ENCODE peak calls at places on chromosomes 7 and 10, in seven cellular contexts. Y is suprapubic skin, I is A549, O is heart left ventricle, V is IMR-90, U is breast epithelium, W is gastrocnemius medialis. G is an unnamed sample. For H3K4me1, the result is how much of the 10 kb centered on the place peaks cover.

GRCh38 chr10:4595920-4596319 is 230.1 kb upstream of the AKR1E2 start:
- DNase-seq in Y (no peak), I (no peak), O (no peak), V (peak), U (no peak), W (no peak), G (no peak)

GRCh38 chr10:101903827-101904520 is 60.4 kb upstream of the KCNIP2 start:
- DNase-seq in Y (no peak), I (no peak), O (no peak), V (peak), U (no peak), W (no peak), G (no peak)

GRCh38 chr10:22314852-22315251 is 1.3 kb upstream of the COMMD3 start:
- DNase-seq in Y (no peak), I (no peak), O (no peak), V (no peak), U (no peak), W (no peak), G (no peak)

GRCh38 chr7:29557954-29558353 is 5.7 kb upstream of the PRR15 start:
- DNase-seq in Y (no peak), I (peak), O (no peak), V (no peak), U (no peak), W (no peak), G (no peak)

GRCh38 chr10:6108631-6109443 is 20.0 kb downstream of the RBM17 start:
- DNase-seq in Y (no peak), I (peak), O (no peak), V (peak), U (no peak), W (no peak), G (no peak)

GRCh38 chr7:137081694-137082093 is 213.2 kb downstream of the CHRM2 start:
- DNase-seq in Y (peak), I (no peak), O (peak), V (peak), U (no peak), W (peak), G (peak)

GRCh38 chr10:72981028-72981881 is 26.6 kb upstream of the PLA2G12B start:
- DNase-seq in Y (no peak), I (no peak), O (no peak), V (no peak), U (no peak), W (peak), G (no peak)

GRCh38 chr7:107934991-107935770 is 44.2 kb downstream of the DLD start:
- DNase-seq in Y (no peak), I (no peak), O (no peak), V (peak), U (no peak), W (no peak), G (no peak)

GRCh38 chr10:21263266-21263803 is 262.1 kb downstream of the SKIDA1 start:
- DNase-seq in Y (no peak), I (no peak), O (no peak), V (no peak), U (no peak), W (no peak), G (no peak)

GRCh38 chr7:84492565-84493034 is 298.0 kb upstream of the SEMA3A start:
- DNase-seq in Y (peak), I (no peak), O (no peak), V (no peak), U (no peak), W (no peak), G (no peak)

GRCh38 chr10:102410427-102411073 is 8.0 kb downstream of the PSD start:
- DNase-seq in Y (peak), I (no peak), O (peak), V (no peak), U (no peak), W (no peak), G (peak)

GRCh38 chr7:116588225-116588624 is 63.4 kb downstream of the CAV1 start:
- DNase-seq in Y (no peak), I (no peak), O (no peak), V (peak), U (no peak), W (no peak), G (peak)

GRCh38 chr10:110343947-110344346 is 39.2 kb upstream of the SMNDC1 start:
- DNase-seq in Y (no peak), I (no peak), O (no peak), V (no peak), U (no peak), W (no peak), G (no peak)

GRCh38 chr10:113549856-113550255 is 3.0 kb upstream of the HABP2 start:
- DNase-seq in Y (no peak), I (no peak), O (no peak), V (no peak), U (no peak), W (no peak), G (no peak)

DNA sequence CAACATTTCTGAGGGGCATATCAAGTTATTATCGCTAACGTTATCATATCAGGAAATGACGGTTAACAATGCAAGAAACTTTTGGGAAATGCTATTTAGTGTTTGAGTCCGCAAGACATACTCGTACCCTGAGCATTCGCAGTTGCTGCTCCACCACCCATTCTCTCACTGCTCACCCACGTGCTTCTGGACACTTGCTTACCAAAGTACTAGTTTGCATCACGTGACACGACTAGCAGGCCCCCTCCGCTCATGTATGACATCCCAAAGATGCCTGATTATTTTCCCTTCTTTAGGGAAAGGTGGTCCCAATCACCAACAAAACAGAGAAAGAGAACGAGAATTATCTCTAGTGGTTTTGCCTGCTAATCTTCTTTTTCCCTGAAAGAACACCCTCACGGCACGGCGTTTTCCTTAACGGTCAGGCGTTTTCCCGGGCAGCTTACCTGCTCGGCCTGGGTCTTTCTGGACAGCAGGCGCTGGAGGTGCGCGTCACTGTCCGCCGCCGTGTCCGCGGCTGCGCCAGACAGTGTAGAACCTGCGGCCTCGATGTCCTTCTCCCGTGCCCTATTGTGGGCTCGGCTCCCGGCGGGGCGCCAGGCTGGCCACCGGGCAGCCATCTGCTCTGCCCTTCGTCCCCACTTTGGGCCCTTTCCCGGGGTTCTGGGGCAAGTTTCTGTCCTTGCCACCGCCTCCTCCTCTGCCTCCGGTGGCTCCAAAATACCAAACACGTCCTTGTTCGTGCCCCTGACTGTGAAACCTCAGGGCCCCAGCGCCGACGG is at the start of gene SUPV3L1:
- DNase-seq in Y (peak), I (peak), O (peak), V (peak), U (peak), W (peak), G (peak)
- TF ChIP-seq POLR2A in Y (peak), I (peak), O (peak), V (peak), U (peak), W (peak), G (peak)

GRCh38 chr10:7473474-7473873 is 62.6 kb upstream of the SFMBT2 start:
- DNase-seq in Y (no peak), I (no peak), O (no peak), V (no peak), U (no peak), W (no peak), G (no peak)
- H3K4me1 ChIP-seq in Y (under half), I (under half), O (under half), V (under half), U (under half), W (under half), G (under half)

GRCh38 chr7:87347207-87347606 is 1.7 kb downstream of the CROT start:
- DNase-seq in Y (no peak), I (no peak), O (no peak), V (no peak), U (no peak), W (no peak), G (no peak)

GRCh38 chr7:87344446-87344845 is 1.0 kb upstream of the CROT start:
- DNase-seq in Y (no peak), I (no peak), O (no peak), V (no peak), U (no peak), W (no peak), G (no peak)

GRCh38 chr7:87345962-87346371 is 503 bp downstream of the CROT start:
- DNase-seq in Y (no peak), I (no peak), O (no peak), V (no peak), U (no peak), W (no peak), G (no peak)

GRCh38 chr7:87347682-87348081 is 2.2 kb downstream of the CROT start:
- DNase-seq in Y (no peak), I (no peak), O (no peak), V (no peak), U (no peak), W (no peak), G (no peak)

GRCh38 chr7:87345166-87345927 is at the start of gene CROT:
- DNase-seq in Y (peak), I (peak), O (peak), V (peak), U (peak), W (peak), G (peak)
- TF ChIP-seq POLR2A in Y (peak), I (peak), O (no peak), V (no peak), U (peak), W (peak), G (peak)

GRCh38 chr10:124348801-124349200 is 69.9 kb downstream of the OAT start:
- DNase-seq in Y (no peak), I (no peak), O (no peak), V (no peak), U (no peak), W (no peak), G (no peak)

GRCh38 chr10:124349993-124350280 is 68.8 kb downstream of the OAT start:
- DNase-seq in Y (no peak), I (no peak), O (no peak), V (no peak), U (no peak), W (no peak), G (no peak)

GRCh38 chr10:124350806-124351205 is 67.9 kb downstream of the OAT start:
- DNase-seq in Y (no peak), I (no peak), O (no peak), V (no peak), U (no peak), W (no peak), G (no peak)

GRCh38 chr10:124347956-124348355 is 70.8 kb downstream of the OAT start:
- DNase-seq in Y (no peak), I (no peak), O (no peak), V (no peak), U (no peak), W (no peak), G (no peak)

GRCh38 chr10:124349231-124349992 is 69.3 kb downstream of the OAT start:
- DNase-seq in Y (no peak), I (no peak), O (no peak), V (no peak), U (no peak), W (no peak), G (no peak)
- H3K4me1 ChIP-seq in Y (under half), I (under half), O (under half), V (under half), U (under half), W (under half), G (under half)

GRCh38 chr10:97321032-97321806 is 2.1 kb downstream of the FRAT1 start:
- DNase-seq in Y (peak), I (no peak), O (peak), V (no peak), U (no peak), W (peak), G (peak)
- TF ChIP-seq POLR2A in Y (no peak), I (no peak), O (no peak), V (no peak), U (no peak), W (no peak), G (no peak)

GRCh38 chr10:132548106-132548823 is 10.7 kb downstream of the INPP5A start:
- DNase-seq in Y (peak), I (no peak), O (no peak), V (no peak), U (no peak), W (no peak), G (peak)

GRCh38 chr10:132550366-132551092 is 12.9 kb downstream of the INPP5A start:
- DNase-seq in Y (peak), I (no peak), O (no peak), V (no peak), U (no peak), W (no peak), G (peak)

GRCh38 chr10:132551093-132551807 is 13.7 kb downstream of the INPP5A start:
- DNase-seq in Y (peak), I (no peak), O (no peak), V (no peak), U (no peak), W (no peak), G (no peak)

GRCh38 chr10:132548869-132549268 is 11.3 kb downstream of the INPP5A start:
- DNase-seq in Y (peak), I (no peak), O (no peak), V (no peak), U (no peak), W (no peak), G (peak)

GRCh38 chr10:132549416-132549815 is 11.8 kb downstream of the INPP5A start:
- DNase-seq in Y (peak), I (no peak), O (no peak), V (no peak), U (no peak), W (no peak), G (no peak)
- H3K4me1 ChIP-seq in Y (under half), I (under half), O (half or more), V (under half), U (under half), W (under half), G (under half)

G was measured in adrenal gland.